ENCODE peak calls at places on chromosomes 4 and X, in nine cellular contexts. Y, E, M, G, K, T, D, J and Z are unnamed samples.
A peak's percentile ranks its signal among the peaks of the same experiment; 100 is the strongest.

GRCh38 chr4:177802665-177803064 is 360.4 kb upstream of the AGA start:
- DNase-seq in Y (no peak), E (no peak), M (no peak), G (no peak), K (no peak), T (no peak), D (no peak), J (no peak), Z (no peak)

GRCh38 chrX:153939573-153939972 is 4.7 kb upstream of the NAA10 start:
- DNase-seq in Y (no peak), E (no peak), M (no peak), G (no peak), K (no peak), T (no peak), D (no peak), J (no peak), Z (no peak)

GRCh38 chr4:137960371-137961050 is 281.6 kb downstream of the SLC7A11 start:
- DNase-seq in Y (no peak), E (no peak), M (no peak), G (no peak), K (peak; percentile 88), T (peak; percentile 79), D (no peak), J (no peak), Z (no peak)

GRCh38 chr4:74632634-74633033 is 161.7 kb downstream of the BTC start:
- DNase-seq in Y (peak; percentile 66), E (peak; percentile 36), M (no peak), G (no peak), K (peak; percentile 98), T (peak; percentile 99), D (no peak), J (no peak), Z (peak; percentile 36)

GRCh38 chr4:158347596-158347995 is 137.3 kb downstream of the TMEM144 start:
- DNase-seq in Y (no peak), E (no peak), M (no peak), G (no peak), K (no peak), T (peak; percentile 59), D (no peak), J (no peak), Z (no peak)

GRCh38 chr4:41215155-41215554 is 813 bp upstream of the APBB2 start:
- DNase-seq in Y (no peak), E (no peak), M (no peak), G (no peak), K (no peak), T (no peak), D (no peak), J (no peak), Z (no peak)

GRCh38 chr4:89356086-89356485 is 48.5 kb upstream of the GPRIN3 start:
- DNase-seq in Y (peak; percentile 31), E (no peak), M (no peak), G (no peak), K (peak; percentile 17), T (no peak), D (no peak), J (no peak), Z (no peak)

GRCh38 chrX:134847133-134847532 is 143.7 kb upstream of the SMIM10 start:
- DNase-seq in Y (no peak), E (no peak), M (no peak), G (no peak), K (no peak), T (no peak), D (no peak), J (no peak), Z (no peak)

GRCh38 chr4:73776363-73776762 is 36.0 kb downstream of the CXCL8 start:
- DNase-seq in Y (peak; percentile 44), E (peak; percentile 42), M (no peak), G (peak; percentile 43), K (peak; percentile 90), T (peak; percentile 77), D (no peak), J (no peak), Z (no peak)

GRCh38 chr4:77797239-77797638 is 21.9 kb downstream of the CNOT6L start:
- DNase-seq in Y (no peak), E (no peak), M (no peak), G (no peak), K (no peak), T (peak; percentile 73), D (no peak), J (no peak), Z (no peak)

GRCh38 chrX:38220024-38220935 is at the start of gene SRPX:
- DNase-seq in Y (peak; percentile 29), E (peak; percentile 34), M (peak; percentile 64), G (no peak), K (peak; percentile 34), T (peak; percentile 54), D (peak; percentile 13), J (no peak), Z (peak; percentile 34)

GRCh38 chrX:149152941-149153340 is 352.2 kb downstream of the IDS start:
- DNase-seq in Y (no peak), E (no peak), M (no peak), G (no peak), K (no peak), T (peak; percentile 40), D (no peak), J (no peak), Z (no peak)

GRCh38 chrX:154603438-154604430 is 15.3 kb downstream of the CTAG1B start:
- DNase-seq in Y (no peak), E (peak; percentile 20), M (no peak), G (peak; percentile 67), K (peak; percentile 72), T (peak; percentile 88), D (no peak), J (no peak), Z (no peak)

GRCh38 chr4:173821031-173821430 is 291.0 kb upstream of the HAND2 start:
- DNase-seq in Y (no peak), E (no peak), M (no peak), G (no peak), K (peak; percentile 3), T (no peak), D (no peak), J (no peak), Z (no peak)

GRCh38 chr4:89134775-89135319 is 23.5 kb downstream of the TIGD2 start:
- DNase-seq in Y (no peak), E (no peak), M (no peak), G (no peak), K (peak; percentile 81), T (peak; percentile 71), D (no peak), J (no peak), Z (no peak)

GRCh38 chr4:181235361-181235760 is 1007.8 kb upstream of the TENM3 start:
- DNase-seq in Y (no peak), E (no peak), M (no peak), G (no peak), K (no peak), T (no peak), D (no peak), J (no peak), Z (no peak)

DNA sequence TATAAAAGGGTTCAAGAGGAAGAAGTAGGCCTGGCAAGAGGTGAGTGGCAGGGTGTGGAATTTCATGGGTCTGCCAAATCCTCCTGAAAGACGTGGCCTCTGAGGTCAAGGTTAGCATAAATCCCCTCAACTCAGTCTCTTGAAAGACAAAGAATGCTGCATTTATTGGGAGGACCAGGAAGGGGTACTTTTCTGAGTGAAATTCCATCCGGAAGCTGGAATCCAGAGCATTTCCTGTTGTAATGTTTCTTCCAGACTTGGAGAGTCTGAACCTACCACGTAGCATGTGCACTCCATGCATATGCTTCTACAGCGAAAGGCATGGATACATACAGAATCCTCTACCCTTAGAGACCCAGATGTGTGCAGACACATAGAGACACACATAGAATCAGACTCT is 13.4 kb upstream of the FGD1 start:
- DNase-seq in Y (no peak), E (no peak), M (no peak), G (no peak), K (peak; percentile 11), T (no peak), D (no peak), J (no peak), Z (no peak)
- H3K4me3 ChIP-seq in Y (no peak overlapping the region), E (no peak overlapping the region), M (no peak overlapping the region), G (no peak overlapping the region), K (no peak overlapping the region), T (no peak overlapping the region), D (no peak overlapping the region), J (no peak overlapping the region), Z (no peak overlapping the region)

GRCh38 chrX:43654431-43655150 is 1.5 kb upstream of the MAOA start:
- DNase-seq in Y (peak; percentile 94), E (peak; percentile 94), M (peak; percentile 89), G (peak; percentile 92), K (peak; percentile 77), T (peak; percentile 87), D (peak; percentile 84), J (peak; percentile 96), Z (peak; percentile 95)
- TF ChIP-seq CTCF in Y (peak; percentile 23), E (no peak), M (no peak), G (peak; percentile 9), K (no peak), T (peak; percentile 43), D (peak; percentile 17), J (no peak), Z (peak; percentile 40)

DNA sequence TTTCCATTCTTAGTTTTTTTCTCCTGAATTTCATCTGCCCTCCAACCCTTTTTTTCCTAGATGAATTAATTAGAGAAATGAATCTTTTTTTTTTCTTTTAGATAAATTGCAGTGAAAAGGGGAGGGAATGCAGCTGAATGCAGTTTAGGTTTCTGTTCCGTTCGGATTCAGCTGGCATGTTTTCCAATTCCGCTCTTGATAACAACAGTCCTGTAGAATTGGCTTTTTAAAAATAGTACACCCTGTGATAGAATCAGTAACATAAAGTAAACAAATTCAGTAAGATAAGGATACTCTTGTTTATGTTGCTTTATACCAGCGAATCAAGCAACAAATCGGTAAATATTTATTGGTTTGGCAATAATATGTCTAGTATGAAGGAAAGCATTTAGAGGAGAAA is 103.5 kb downstream of the UNC5C start:
- DNase-seq in Y (no peak), E (no peak), M (no peak), G (no peak), K (no peak), T (no peak), D (no peak), J (no peak), Z (no peak)
- H3K27ac ChIP-seq in Y (no peak overlapping the region), E (no peak overlapping the region), M (no peak overlapping the region), G (no peak overlapping the region), K (no peak overlapping the region), T (no peak overlapping the region), D (no peak overlapping the region), J (no peak overlapping the region), Z (no peak overlapping the region)

GRCh38 chr4:15482346-15482745 is 12.7 kb downstream of the CC2D2A start:
- DNase-seq in Y (no peak), E (no peak), M (no peak), G (no peak), K (no peak), T (no peak), D (no peak), J (no peak), Z (no peak)

GRCh38 chr4:15479089-15479912 is 9.6 kb downstream of the CC2D2A start:
- DNase-seq in Y (peak; percentile 31), E (peak; percentile 37), M (peak; percentile 52), G (peak; percentile 25), K (peak; percentile 75), T (peak; percentile 76), D (peak; percentile 22), J (peak; percentile 57), Z (peak; percentile 43)

GRCh38 chr4:15482842-15483241 is 13.2 kb downstream of the CC2D2A start:
- DNase-seq in Y (no peak), E (no peak), M (no peak), G (no peak), K (no peak), T (no peak), D (no peak), J (no peak), Z (no peak)

GRCh38 chr4:15478724-15479088 is 9.0 kb downstream of the CC2D2A start:
- DNase-seq in Y (no peak), E (no peak), M (no peak), G (no peak), K (no peak), T (no peak), D (no peak), J (no peak), Z (no peak)

GRCh38 chr4:15479913-15480185 is 10.2 kb downstream of the CC2D2A start:
- DNase-seq in Y (no peak), E (no peak), M (no peak), G (no peak), K (peak; percentile 59), T (no peak), D (no peak), J (no peak), Z (no peak)
- H3K4me3 ChIP-seq in Y (peak overlapping the region; percentile 52), E (peak overlapping the region; percentile 56), M (no peak overlapping the region), G (peak overlapping the region; percentile 50), K (peak overlapping the region; percentile 70), T (peak overlapping the region; percentile 42), D (no peak overlapping the region), J (peak overlapping the region; percentile 40), Z (peak overlapping the region; percentile 50)